ENCODE peak calls at places on chromosomes 4 and X, in four cellular contexts. One of them, this sample, is unnamed.

GRCh38 chrX:151505796-151506195 is 57.7 kb upstream of the PASD1 start:
- DNase-seq in H9: no peak
- DNase-seq in trophoblast cell: no peak
- DNase-seq in neuronal stem cell: no peak
- DNase-seq in this sample: no peak

GRCh38 chrX:148133099-148133725 is 152.1 kb downstream of the FMR1NB start:
- DNase-seq in trophoblast cell: no peak
- DNase-seq in H9: no peak
- DNase-seq in neuronal stem cell: no peak
- DNase-seq in this sample: no peak

GRCh38 chr4:25672756-25673155 is 17.1 kb downstream of the SLC34A2 start:
- DNase-seq in neuronal stem cell: no peak
- DNase-seq in trophoblast cell: no peak
- DNase-seq in H9: no peak
- DNase-seq in this sample: no peak

GRCh38 chrX:41045960-41046567 is 39.2 kb upstream of the USP9X start:
- DNase-seq in trophoblast cell: no peak
- DNase-seq in H9: peak
- DNase-seq in neuronal stem cell: no peak
- DNase-seq in this sample: no peak

GRCh38 chr4:84378983-84379382 is 120.1 kb downstream of the NKX6-1 start:
- DNase-seq in trophoblast cell: no peak
- DNase-seq in neuronal stem cell: no peak
- DNase-seq in H9: peak
- DNase-seq in this sample: no peak

GRCh38 chrX:68665502-68665901 is 18.0 kb downstream of the STARD8 start:
- DNase-seq in trophoblast cell: no peak
- DNase-seq in neuronal stem cell: no peak
- DNase-seq in H9: no peak
- DNase-seq in this sample: no peak

GRCh38 chr4:150006197-150006596 is 72.0 kb upstream of the DCLK2 start:
- DNase-seq in trophoblast cell: no peak
- DNase-seq in H9: no peak
- DNase-seq in neuronal stem cell: no peak
- DNase-seq in this sample: no peak

GRCh38 chrX:53479295-53479694 is 45.1 kb upstream of the HSD17B10 start:
- DNase-seq in trophoblast cell: no peak
- DNase-seq in neuronal stem cell: no peak
- DNase-seq in H9: peak
- DNase-seq in this sample: peak

GRCh38 chr4:159677521-159677920 is 574.6 kb downstream of the RAPGEF2 start:
- DNase-seq in neuronal stem cell: no peak
- DNase-seq in trophoblast cell: no peak
- DNase-seq in H9: no peak
- DNase-seq in this sample: peak

GRCh38 chrX:51420610-51421009 is 75.8 kb downstream of the NUDT11 start:
- DNase-seq in neuronal stem cell: peak
- DNase-seq in H9: no peak
- DNase-seq in trophoblast cell: no peak
- DNase-seq in this sample: peak

GRCh38 chrX:141642979-141643378 is 53.5 kb downstream of the SPANXA2 start:
- DNase-seq in neuronal stem cell: no peak
- DNase-seq in H9: no peak
- DNase-seq in trophoblast cell: no peak
- DNase-seq in this sample: no peak

GRCh38 chr4:86615501-86615900 is 21.4 kb downstream of the PTPN13 start:
- DNase-seq in neuronal stem cell: no peak
- DNase-seq in trophoblast cell: no peak
- DNase-seq in H9: no peak
- DNase-seq in this sample: no peak

GRCh38 chr4:111492501-111492900 is 652.8 kb upstream of the FAM241A start:
- DNase-seq in trophoblast cell: no peak
- DNase-seq in H9: no peak
- DNase-seq in neuronal stem cell: no peak
- DNase-seq in this sample: no peak

GRCh38 chr4:128844931-128845330 is 35.4 kb downstream of the JADE1 start:
- DNase-seq in H9: no peak
- DNase-seq in trophoblast cell: no peak
- DNase-seq in neuronal stem cell: no peak
- DNase-seq in this sample: no peak

GRCh38 chr4:147825451-147826287 is 93.8 kb downstream of the ARHGAP10 start:
- DNase-seq in neuronal stem cell: no peak
- DNase-seq in trophoblast cell: no peak
- DNase-seq in H9: no peak
- DNase-seq in this sample: no peak

GRCh38 chr4:88765729-88766128 is 68.1 kb upstream of the NAP1L5 start:
- DNase-seq in neuronal stem cell: no peak
- DNase-seq in trophoblast cell: no peak
- DNase-seq in H9: no peak
- DNase-seq in this sample: peak

GRCh38 chr4:175970734-175971133 is 94.9 kb upstream of the WDR17 start:
- DNase-seq in H9: no peak
- DNase-seq in neuronal stem cell: no peak
- DNase-seq in trophoblast cell: no peak
- DNase-seq in this sample: no peak

GRCh38 chrX:9429767-9430166 is 35.1 kb upstream of the TBL1X start:
- DNase-seq in H9: no peak
- DNase-seq in trophoblast cell: peak
- DNase-seq in neuronal stem cell: no peak
- DNase-seq in this sample: no peak

GRCh38 chr4:147683172-147683571 is 791 bp downstream of the PRMT9 start:
- DNase-seq in H9: no peak
- DNase-seq in neuronal stem cell: no peak
- DNase-seq in trophoblast cell: no peak
- DNase-seq in this sample: peak

GRCh38 chr4:38891051-38891738 is 23.6 kb downstream of the FAM114A1 start:
- DNase-seq in H9: no peak
- DNase-seq in neuronal stem cell: no peak
- DNase-seq in trophoblast cell: no peak
- DNase-seq in this sample: no peak

GRCh38 chrX:107748490-107748889 is 27.1 kb downstream of the TSC22D3 start:
- DNase-seq in H9: no peak
- DNase-seq in neuronal stem cell: no peak
- DNase-seq in trophoblast cell: no peak
- DNase-seq in this sample: no peak

GRCh38 chr4:156779046-156779445 is 192.6 kb downstream of the PDGFC start:
- DNase-seq in H9: no peak
- DNase-seq in neuronal stem cell: no peak
- DNase-seq in trophoblast cell: no peak
- DNase-seq in this sample: no peak

GRCh38 chr4:169333265-169333664 is 62.5 kb upstream of the SH3RF1 start:
- DNase-seq in H9: no peak
- DNase-seq in neuronal stem cell: no peak
- DNase-seq in trophoblast cell: no peak
- DNase-seq in this sample: no peak

GRCh38 chr4:169332595-169332994 is 61.8 kb upstream of the SH3RF1 start:
- DNase-seq in H9: no peak
- DNase-seq in trophoblast cell: no peak
- DNase-seq in neuronal stem cell: no peak
- DNase-seq in this sample: no peak

GRCh38 chr4:169337510-169337909 is 66.8 kb upstream of the SH3RF1 start:
- DNase-seq in trophoblast cell: peak
- DNase-seq in H9: no peak
- DNase-seq in neuronal stem cell: no peak
- DNase-seq in this sample: peak

GRCh38 chr4:169334335-169334734 is 63.6 kb upstream of the SH3RF1 start:
- DNase-seq in H9: no peak
- DNase-seq in trophoblast cell: no peak
- DNase-seq in neuronal stem cell: no peak
- DNase-seq in this sample: no peak

GRCh38 chr4:169335331-169335730 is 64.6 kb upstream of the SH3RF1 start:
- DNase-seq in H9: no peak
- DNase-seq in trophoblast cell: no peak
- DNase-seq in neuronal stem cell: no peak
- DNase-seq in this sample: peak
- H2BK5ac ChIP-seq in H9: no peak
- H2BK5ac ChIP-seq in trophoblast cell: no peak
- H2BK5ac ChIP-seq in neuronal stem cell: no peak
- H2BK5ac ChIP-seq in this sample: no peak

DNA sequence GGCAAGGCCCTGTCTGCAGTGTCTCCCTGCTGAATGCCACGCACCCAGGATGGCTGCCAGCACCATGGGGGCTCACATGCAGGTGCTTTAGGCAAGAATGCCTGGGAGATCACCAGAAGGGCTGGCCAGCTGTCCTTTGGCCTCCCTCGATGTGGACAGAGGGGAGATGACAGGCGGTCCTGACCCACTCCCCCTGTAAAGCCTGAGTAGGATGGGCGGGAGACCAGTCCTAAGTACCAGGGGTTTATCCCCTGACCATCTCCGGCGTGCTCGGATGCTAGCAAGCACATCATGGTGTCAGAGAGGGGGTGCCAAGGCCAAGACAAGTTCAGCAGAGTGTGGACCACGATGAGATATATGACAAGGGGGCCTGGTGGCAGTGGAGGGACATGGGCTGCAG is 5.3 kb downstream of the PDZD4 start:
- DNase-seq in trophoblast cell: no peak
- DNase-seq in H9: no peak
- DNase-seq in neuronal stem cell: no peak
- DNase-seq in this sample: no peak
- H2BK12ac ChIP-seq in trophoblast cell: no peak
- H2BK12ac ChIP-seq in H9: no peak
- H2BK12ac ChIP-seq in neuronal stem cell: no peak
- H2BK12ac ChIP-seq in this sample: no peak

DNA sequence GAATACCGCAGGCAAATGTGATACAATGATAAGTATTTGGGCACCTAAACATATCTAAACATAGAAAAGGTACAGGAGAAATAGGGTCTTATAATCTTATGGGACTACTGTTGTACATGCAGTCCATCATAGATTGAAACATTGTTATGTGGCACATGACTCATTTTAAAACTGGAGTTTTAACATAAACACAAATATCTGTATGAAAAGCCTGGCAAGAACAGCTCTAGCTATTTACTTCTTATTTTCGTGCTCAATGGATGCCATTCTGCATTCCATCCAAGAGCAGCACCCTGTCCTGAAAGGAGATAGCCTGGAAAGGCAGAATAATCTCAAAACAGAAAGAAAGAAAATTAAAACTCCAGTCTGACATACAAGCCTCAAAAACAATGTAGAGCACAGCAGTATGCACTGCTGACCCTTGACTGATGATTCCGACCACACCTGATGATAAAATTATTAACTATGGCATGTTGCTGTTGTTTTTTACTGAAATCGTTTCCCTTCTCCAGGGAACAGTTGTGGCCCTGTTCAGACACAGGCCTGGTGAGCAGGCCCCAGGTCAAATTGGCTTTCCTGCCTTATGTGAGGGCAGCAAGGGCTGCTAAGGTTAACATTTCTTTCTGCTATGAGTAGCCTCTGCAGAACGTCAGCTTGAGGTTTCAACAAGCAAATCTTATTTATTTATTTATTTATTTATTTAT is 152.7 kb downstream of the APBB2 start:
- DNase-seq in H9: no peak
- DNase-seq in trophoblast cell: no peak
- DNase-seq in neuronal stem cell: no peak
- DNase-seq in this sample: peak
- H3K14ac ChIP-seq in H9: no peak
- H3K14ac ChIP-seq in trophoblast cell: no peak
- H3K14ac ChIP-seq in neuronal stem cell: no peak
- H3K14ac ChIP-seq in this sample: no peak

GRCh38 chr4:53902786-53903185 is 161.6 kb downstream of the CHIC2 start:
- DNase-seq in neuronal stem cell: no peak
- DNase-seq in H9: no peak
- DNase-seq in trophoblast cell: no peak
- DNase-seq in this sample: no peak

GRCh38 chr4:53895137-53895536 is 169.3 kb downstream of the CHIC2 start:
- DNase-seq in neuronal stem cell: no peak
- DNase-seq in trophoblast cell: no peak
- DNase-seq in H9: no peak
- DNase-seq in this sample: no peak

GRCh38 chr4:53900275-53900649 is 164.1 kb downstream of the CHIC2 start:
- DNase-seq in trophoblast cell: no peak
- DNase-seq in neuronal stem cell: no peak
- DNase-seq in H9: no peak
- DNase-seq in this sample: no peak

GRCh38 chr4:53905281-53905934 is 159.0 kb downstream of the CHIC2 start:
- DNase-seq in H9: no peak
- DNase-seq in trophoblast cell: no peak
- DNase-seq in neuronal stem cell: no peak
- DNase-seq in this sample: peak

GRCh38 chr4:53899544-53900274 is 164.7 kb downstream of the CHIC2 start:
- DNase-seq in trophoblast cell: no peak
- DNase-seq in neuronal stem cell: no peak
- DNase-seq in H9: no peak
- DNase-seq in this sample: peak
- H2BK5ac ChIP-seq in trophoblast cell: no peak
- H2BK5ac ChIP-seq in neuronal stem cell: no peak
- H2BK5ac ChIP-seq in H9: no peak
- H2BK5ac ChIP-seq in this sample: no peak

GRCh38 chr4:8525383-8526120 is 54.6 kb upstream of the GPR78 start:
- DNase-seq in trophoblast cell: peak
- DNase-seq in neuronal stem cell: no peak
- DNase-seq in H9: no peak
- DNase-seq in this sample: peak

GRCh38 chr4:8528713-8529112 is 51.5 kb upstream of the GPR78 start:
- DNase-seq in H9: no peak
- DNase-seq in neuronal stem cell: no peak
- DNase-seq in trophoblast cell: no peak
- DNase-seq in this sample: peak

GRCh38 chr4:8523175-8523574 is 57.0 kb upstream of the GPR78 start:
- DNase-seq in trophoblast cell: no peak
- DNase-seq in neuronal stem cell: no peak
- DNase-seq in H9: no peak
- DNase-seq in this sample: no peak

GRCh38 chr4:8524595-8525382 is 55.4 kb upstream of the GPR78 start:
- DNase-seq in neuronal stem cell: no peak
- DNase-seq in H9: no peak
- DNase-seq in trophoblast cell: peak
- DNase-seq in this sample: no peak

DNA sequence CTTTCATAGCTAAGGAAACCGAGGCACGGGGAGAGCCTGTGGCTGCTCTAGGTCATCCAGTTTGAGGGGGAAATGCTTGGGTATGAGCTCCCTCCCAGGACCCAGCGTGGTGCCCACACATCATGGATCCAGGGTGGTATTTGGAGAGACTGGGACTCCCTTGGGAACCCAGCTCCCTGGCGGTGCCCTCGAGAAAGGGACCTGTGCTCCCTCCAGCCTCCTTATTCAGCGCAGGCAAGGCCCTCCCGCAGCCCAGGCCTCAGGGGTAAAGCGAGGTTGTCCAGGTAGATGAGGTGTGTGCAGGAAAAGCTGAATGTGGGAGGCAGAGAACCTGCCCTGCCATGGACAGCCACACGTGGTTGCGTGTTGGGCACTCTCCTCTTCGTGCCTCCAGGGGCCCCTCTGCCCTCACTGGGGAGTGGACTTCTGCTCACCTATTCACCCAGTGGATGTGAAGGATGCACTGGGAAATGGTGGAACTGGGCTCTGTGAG is 53.8 kb upstream of the GPR78 start:
- DNase-seq in neuronal stem cell: no peak
- DNase-seq in H9: no peak
- DNase-seq in trophoblast cell: no peak
- DNase-seq in this sample: no peak
- H2BK12ac ChIP-seq in neuronal stem cell: no peak
- H2BK12ac ChIP-seq in H9: no peak
- H2BK12ac ChIP-seq in trophoblast cell: peak
- H2BK12ac ChIP-seq in this sample: no peak

GRCh38 chr4:80173841-80174240 is 23.5 kb upstream of the PRDM8 start:
- DNase-seq in trophoblast cell: no peak
- DNase-seq in H9: no peak
- DNase-seq in neuronal stem cell: no peak
- DNase-seq in this sample: no peak
- H3K14ac ChIP-seq in trophoblast cell: no peak
- H3K14ac ChIP-seq in H9: no peak
- H3K14ac ChIP-seq in neuronal stem cell: no peak
- H3K14ac ChIP-seq in this sample: no peak

GRCh38 chr4:76729991-76730390 is 168.0 kb downstream of the SOWAHB start:
- DNase-seq in trophoblast cell: no peak
- DNase-seq in neuronal stem cell: no peak
- DNase-seq in H9: no peak
- DNase-seq in this sample: peak
- H2BK5ac ChIP-seq in trophoblast cell: no peak
- H2BK5ac ChIP-seq in neuronal stem cell: no peak
- H2BK5ac ChIP-seq in H9: no peak
- H2BK5ac ChIP-seq in this sample: no peak